ENCODE peak calls at places on chromosomes 11 and 22, in eight cellular contexts. W is NCI-H345; P is hepatocyte; M is upper lobe of right lung; O is T-helper 1 cell; A is activated CD4-positive, alpha-beta T cell treated with anti-CD3 and anti-CD28 coated beads, Interleukin-2, amount 10 ng/mL, durations not matched to agents 7 days and 5 days; L is AG09309; N is posterior vena cava. J is an unnamed sample.

GRCh38 chr11:102142333-102142732 is 32.1 kb downstream of the YAP1 start:
- DNase-seq in W (no peak), P (no peak), M (no peak), O (no peak), A (no peak), L (no peak), N (no peak), J (no peak)

GRCh38 chr22:48083502-48083901 is 1321.1 kb downstream of the TBC1D22A start:
- DNase-seq in W (no peak), P (no peak), M (no peak), O (no peak), A (no peak), L (no peak), N (peak), J (no peak)

GRCh38 chr22:48567213-48567975 is 1260.3 kb downstream of the BRD1 start:
- DNase-seq in W (peak), P (no peak), M (no peak), O (peak), A (no peak), L (no peak), N (no peak), J (no peak)

GRCh38 chr11:85694385-85694980 is 8.5 kb upstream of the CCDC89 start:
- DNase-seq in W (peak), P (peak), M (no peak), O (no peak), A (peak), L (no peak), N (no peak), J (no peak)

GRCh38 chr11:8101421-8101820 is 20.4 kb downstream of the TUB start:
- DNase-seq in W (no peak), P (peak), M (no peak), O (no peak), A (no peak), L (no peak), N (no peak), J (no peak)

GRCh38 chr22:16774911-16775529 is 50.2 kb downstream of the XKR3 start:
- DNase-seq in W (no peak), P (no peak), M (no peak), O (no peak), A (no peak), L (no peak), N (no peak), J (no peak)

GRCh38 chr11:45919806-45920530 is 2.3 kb upstream of the PEX16 start:
- DNase-seq in W (no peak), P (no peak), M (peak), O (peak), A (no peak), L (no peak), N (peak), J (no peak)

GRCh38 chr22:27004434-27004833 is 347.0 kb downstream of the MIAT start:
- DNase-seq in W (no peak), P (no peak), M (no peak), O (no peak), A (no peak), L (no peak), N (no peak), J (no peak)

GRCh38 chr22:43385770-43386641 is 25.8 kb upstream of the MPPED1 start:
- DNase-seq in W (peak), P (peak), M (peak), O (peak), A (peak), L (no peak), N (peak), J (peak)

GRCh38 chr11:10233581-10233980 is 60.4 kb downstream of the SBF2 start:
- DNase-seq in W (no peak), P (peak), M (no peak), O (no peak), A (no peak), L (peak), N (no peak), J (no peak)

J was measured in GM12891.